ENCODE peak calls at places on chromosome 3, in four cellular contexts. One of them, this sample, is unnamed.
A peak's percentile ranks its signal among the peaks of the same experiment; 100 is the strongest.

GRCh38 chr3:53068176-53068575 is 22.3 kb upstream of the SFMBT1 start:
- DNase-seq in trophoblast cell: no peak
- DNase-seq in neuronal stem cell: no peak
- DNase-seq in IMR-90: no peak
- DNase-seq in this sample: no peak

GRCh38 chr3:89474333-89475130 is 367.1 kb downstream of the EPHA3 start:
- DNase-seq in trophoblast cell: peak; percentile 2
- DNase-seq in neuronal stem cell: no peak
- DNase-seq in IMR-90: no peak
- DNase-seq in this sample: no peak

GRCh38 chr3:45387636-45388348 is 584 bp upstream of the LARS2 start:
- DNase-seq in IMR-90: no peak
- DNase-seq in trophoblast cell: peak; percentile 72
- DNase-seq in neuronal stem cell: no peak
- DNase-seq in this sample: no peak

GRCh38 chr3:155052470-155052869 is 27.6 kb upstream of the MME start:
- DNase-seq in trophoblast cell: no peak
- DNase-seq in neuronal stem cell: no peak
- DNase-seq in IMR-90: no peak
- DNase-seq in this sample: no peak

GRCh38 chr3:61417352-61417751 is 144.0 kb upstream of the PTPRG start:
- DNase-seq in trophoblast cell: no peak
- DNase-seq in neuronal stem cell: no peak
- DNase-seq in IMR-90: no peak
- DNase-seq in this sample: no peak

GRCh38 chr3:115512565-115513410 is 110.5 kb upstream of the GAP43 start:
- DNase-seq in neuronal stem cell: peak; percentile 70
- DNase-seq in IMR-90: peak; percentile 38
- DNase-seq in trophoblast cell: no peak
- DNase-seq in this sample: peak; percentile 73

GRCh38 chr3:46856576-46857471 is 6.4 kb downstream of the MYL3 start:
- DNase-seq in trophoblast cell: no peak
- DNase-seq in IMR-90: no peak
- DNase-seq in neuronal stem cell: no peak
- DNase-seq in this sample: no peak

GRCh38 chr3:31596176-31596575 is 63.5 kb downstream of the STT3B start:
- DNase-seq in neuronal stem cell: no peak
- DNase-seq in trophoblast cell: no peak
- DNase-seq in IMR-90: no peak
- DNase-seq in this sample: no peak

GRCh38 chr3:146184616-146185015 is 23.6 kb upstream of the PLOD2 start:
- DNase-seq in IMR-90: peak; percentile 45
- DNase-seq in neuronal stem cell: no peak
- DNase-seq in trophoblast cell: peak; percentile 74
- DNase-seq in this sample: peak; percentile 42

DNA sequence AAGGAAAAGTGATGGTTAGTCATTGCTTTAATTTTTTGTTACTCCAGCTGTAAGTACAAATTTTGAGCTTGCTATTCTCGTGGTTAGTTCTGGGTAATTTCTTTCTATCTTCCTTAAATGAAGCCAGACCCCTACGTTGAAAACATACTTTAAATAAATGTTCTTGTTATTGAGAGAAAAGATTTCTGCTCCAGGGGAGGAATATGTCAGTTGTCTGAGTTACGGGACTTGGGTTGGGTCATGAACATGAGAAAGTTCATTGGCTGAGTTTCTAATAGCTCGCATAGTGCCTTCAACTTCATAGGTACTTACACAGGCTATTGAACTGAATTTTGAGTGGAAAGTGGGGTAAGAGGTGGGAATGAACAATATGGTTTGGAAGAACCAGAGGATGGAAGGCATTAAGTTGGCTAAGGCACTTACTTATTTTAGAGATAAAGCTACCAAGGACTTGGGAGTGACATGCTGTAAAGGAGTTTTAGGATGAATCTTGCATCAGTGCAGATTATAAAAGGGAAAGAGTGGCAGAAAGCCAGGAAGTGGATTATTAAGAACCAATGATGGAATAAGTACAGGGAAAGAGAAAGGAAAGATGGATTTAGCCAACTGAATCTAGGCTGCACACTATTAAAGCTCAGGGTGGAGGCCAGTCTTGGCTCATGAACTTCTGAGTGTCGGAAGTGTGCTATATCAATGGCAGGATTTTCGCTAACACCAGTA is 1.4 kb downstream of the RPSA start:
- DNase-seq in trophoblast cell: no peak
- DNase-seq in neuronal stem cell: no peak
- DNase-seq in IMR-90: peak; percentile 29
- DNase-seq in this sample: peak; percentile 21
- H3K23ac ChIP-seq in trophoblast cell: no peak overlapping the region
- H3K23ac ChIP-seq in neuronal stem cell: no peak overlapping the region
- H3K23ac ChIP-seq in IMR-90: peak overlapping the region; percentile 76
- H3K23ac ChIP-seq in this sample: no peak overlapping the region

GRCh38 chr3:88149516-88150362 is at the start of gene C3orf38:
- DNase-seq in IMR-90: peak; percentile 89
- DNase-seq in trophoblast cell: peak; percentile 94
- DNase-seq in neuronal stem cell: peak; percentile 83
- DNase-seq in this sample: peak; percentile 94
- H3K23ac ChIP-seq in IMR-90: peak within 1 kb of the TSS; percentile 87
- H3K23ac ChIP-seq in trophoblast cell: no peak within 1 kb of the TSS
- H3K23ac ChIP-seq in neuronal stem cell: peak within 1 kb of the TSS; percentile 25
- H3K23ac ChIP-seq in this sample: peak within 1 kb of the TSS; percentile 77

GRCh38 chr3:141737828-141738635 is at the start of gene RNF7:
- DNase-seq in IMR-90: peak; percentile 93
- DNase-seq in neuronal stem cell: peak; percentile 96
- DNase-seq in trophoblast cell: peak; percentile 99
- DNase-seq in this sample: peak; percentile 96
- H3K23ac ChIP-seq in IMR-90: peak within 1 kb of the TSS; percentile 97
- H3K23ac ChIP-seq in neuronal stem cell: peak within 1 kb of the TSS; percentile 86
- H3K23ac ChIP-seq in trophoblast cell: peak within 1 kb of the TSS; percentile 10
- H3K23ac ChIP-seq in this sample: peak within 1 kb of the TSS; percentile 70

GRCh38 chr3:126703512-126704493 is at the start of gene CHCHD6:
- DNase-seq in trophoblast cell: peak; percentile 98
- DNase-seq in IMR-90: peak; percentile 94
- DNase-seq in neuronal stem cell: peak; percentile 97
- DNase-seq in this sample: peak; percentile 95

GRCh38 chr3:126706631-126707030 is 2.6 kb downstream of the CHCHD6 start:
- DNase-seq in trophoblast cell: no peak
- DNase-seq in neuronal stem cell: no peak
- DNase-seq in IMR-90: no peak
- DNase-seq in this sample: no peak

GRCh38 chr3:126699011-126699410 is 5.0 kb upstream of the CHCHD6 start:
- DNase-seq in IMR-90: no peak
- DNase-seq in trophoblast cell: no peak
- DNase-seq in neuronal stem cell: no peak
- DNase-seq in this sample: no peak

GRCh38 chr3:126704494-126705214 is 614 bp downstream of the CHCHD6 start:
- DNase-seq in neuronal stem cell: no peak
- DNase-seq in IMR-90: no peak
- DNase-seq in trophoblast cell: no peak
- DNase-seq in this sample: peak; percentile 12
- H3K23ac ChIP-seq in neuronal stem cell: peak overlapping the region; percentile 6
- H3K23ac ChIP-seq in IMR-90: peak overlapping the region; percentile 25
- H3K23ac ChIP-seq in trophoblast cell: no peak overlapping the region
- H3K23ac ChIP-seq in this sample: no peak overlapping the region

GRCh38 chr3:13698498-13698897 is 149.6 kb downstream of the FBLN2 start:
- DNase-seq in neuronal stem cell: peak; percentile 15
- DNase-seq in trophoblast cell: no peak
- DNase-seq in IMR-90: no peak
- DNase-seq in this sample: no peak
- H3K23ac ChIP-seq in neuronal stem cell: no peak overlapping the region
- H3K23ac ChIP-seq in trophoblast cell: no peak overlapping the region
- H3K23ac ChIP-seq in IMR-90: no peak overlapping the region
- H3K23ac ChIP-seq in this sample: no peak overlapping the region

This sample was measured in mesenchymal stem cell.